ENCODE peak calls at places on chromosomes 2 and 18, in nine cellular contexts. One of them, this sample, is unnamed. For H3K4me1 and H3K36me3, the result is how much of the 10 kb centered on the place peaks cover.

GRCh38 chr18:2979027-2979570 is 33.8 kb downstream of the LPIN2 start:
- DNase-seq in HCT116: no peak
- DNase-seq in uterus: no peak
- DNase-seq in CD8-positive, alpha-beta memory T cell: no peak
- DNase-seq in GM23248: peak
- DNase-seq in upper lobe of right lung: no peak
- DNase-seq in aorta: no peak
- DNase-seq in MM.1S: no peak
- DNase-seq in K562: no peak
- DNase-seq in this sample: no peak

GRCh38 chr2:43082111-43082877 is 144.1 kb downstream of the ZFP36L2 start:
- DNase-seq in HCT116: no peak
- DNase-seq in uterus: peak
- DNase-seq in CD8-positive, alpha-beta memory T cell: no peak
- DNase-seq in GM23248: peak
- DNase-seq in upper lobe of right lung: no peak
- DNase-seq in aorta: no peak
- DNase-seq in MM.1S: no peak
- DNase-seq in K562: no peak
- DNase-seq in this sample: no peak

GRCh38 chr2:163768881-163769681 is 33.3 kb upstream of the FIGN start:
- DNase-seq in HCT116: no peak
- DNase-seq in uterus: no peak
- DNase-seq in CD8-positive, alpha-beta memory T cell: no peak
- DNase-seq in GM23248: no peak
- DNase-seq in upper lobe of right lung: no peak
- DNase-seq in aorta: no peak
- DNase-seq in MM.1S: no peak
- DNase-seq in K562: no peak
- DNase-seq in this sample: no peak

GRCh38 chr2:132876745-132877391 is 206.9 kb upstream of the LYPD1 start:
- DNase-seq in HCT116: no peak
- DNase-seq in uterus: no peak
- DNase-seq in CD8-positive, alpha-beta memory T cell: no peak
- DNase-seq in GM23248: no peak
- DNase-seq in upper lobe of right lung: no peak
- DNase-seq in aorta: no peak
- DNase-seq in MM.1S: no peak
- DNase-seq in K562: no peak
- DNase-seq in this sample: no peak

GRCh38 chr2:232292395-232293154 is 86.0 kb upstream of the ALPP start:
- DNase-seq in HCT116: peak
- DNase-seq in uterus: no peak
- DNase-seq in CD8-positive, alpha-beta memory T cell: no peak
- DNase-seq in GM23248: peak
- DNase-seq in upper lobe of right lung: no peak
- DNase-seq in aorta: peak
- DNase-seq in MM.1S: peak
- DNase-seq in K562: peak
- DNase-seq in this sample: peak

GRCh38 chr2:13819896-13820295 is 812.6 kb upstream of the LRATD1 start:
- DNase-seq in HCT116: no peak
- DNase-seq in uterus: no peak
- DNase-seq in CD8-positive, alpha-beta memory T cell: no peak
- DNase-seq in GM23248: peak
- DNase-seq in upper lobe of right lung: no peak
- DNase-seq in aorta: no peak
- DNase-seq in MM.1S: no peak
- DNase-seq in K562: no peak
- DNase-seq in this sample: no peak

GRCh38 chr18:79772865-79773696 is 24.7 kb upstream of the KCNG2 start:
- DNase-seq in HCT116: no peak
- DNase-seq in uterus: no peak
- DNase-seq in CD8-positive, alpha-beta memory T cell: no peak
- DNase-seq in GM23248: no peak
- DNase-seq in upper lobe of right lung: peak
- DNase-seq in aorta: peak
- DNase-seq in MM.1S: no peak
- DNase-seq in K562: no peak
- DNase-seq in this sample: no peak

GRCh38 chr2:109134741-109135571 is 6.0 kb downstream of the SH3RF3 start:
- DNase-seq in HCT116: no peak
- DNase-seq in uterus: no peak
- DNase-seq in CD8-positive, alpha-beta memory T cell: no peak
- DNase-seq in GM23248: no peak
- DNase-seq in upper lobe of right lung: no peak
- DNase-seq in aorta: no peak
- DNase-seq in MM.1S: peak
- DNase-seq in K562: no peak
- DNase-seq in this sample: no peak

GRCh38 chr18:65988972-65989371 is 238.2 kb downstream of the CDH7 start:
- DNase-seq in HCT116: no peak
- DNase-seq in uterus: no peak
- DNase-seq in CD8-positive, alpha-beta memory T cell: no peak
- DNase-seq in GM23248: no peak
- DNase-seq in upper lobe of right lung: no peak
- DNase-seq in aorta: no peak
- DNase-seq in MM.1S: no peak
- DNase-seq in K562: no peak
- DNase-seq in this sample: no peak

GRCh38 chr2:6310186-6310909 is 555.4 kb downstream of the CMPK2 start:
- DNase-seq in HCT116: no peak
- DNase-seq in uterus: no peak
- DNase-seq in CD8-positive, alpha-beta memory T cell: no peak
- DNase-seq in GM23248: no peak
- DNase-seq in upper lobe of right lung: no peak
- DNase-seq in aorta: no peak
- DNase-seq in MM.1S: no peak
- DNase-seq in K562: no peak
- DNase-seq in this sample: no peak

GRCh38 chr2:105396254-105397024 is 2.4 kb downstream of the FHL2 start:
- DNase-seq in HCT116: peak
- DNase-seq in uterus: peak
- DNase-seq in CD8-positive, alpha-beta memory T cell: no peak
- DNase-seq in GM23248: peak
- DNase-seq in upper lobe of right lung: no peak
- DNase-seq in aorta: peak
- DNase-seq in MM.1S: no peak
- DNase-seq in K562: peak
- DNase-seq in this sample: no peak

GRCh38 chr2:227297052-227297451 is 28.0 kb upstream of the MFF start:
- DNase-seq in HCT116: no peak
- DNase-seq in uterus: no peak
- DNase-seq in CD8-positive, alpha-beta memory T cell: no peak
- DNase-seq in GM23248: no peak
- DNase-seq in upper lobe of right lung: no peak
- DNase-seq in aorta: no peak
- DNase-seq in MM.1S: no peak
- DNase-seq in K562: no peak
- DNase-seq in this sample: no peak

GRCh38 chr2:231361701-231362588 is 33.6 kb upstream of the B3GNT7 start:
- DNase-seq in HCT116: no peak
- DNase-seq in uterus: no peak
- DNase-seq in CD8-positive, alpha-beta memory T cell: no peak
- DNase-seq in GM23248: no peak
- DNase-seq in upper lobe of right lung: peak
- DNase-seq in aorta: no peak
- DNase-seq in MM.1S: no peak
- DNase-seq in K562: peak
- DNase-seq in this sample: no peak

GRCh38 chr18:78936251-78937005 is 43.2 kb upstream of the SALL3 start:
- DNase-seq in HCT116: no peak
- DNase-seq in uterus: no peak
- DNase-seq in CD8-positive, alpha-beta memory T cell: no peak
- DNase-seq in GM23248: no peak
- DNase-seq in upper lobe of right lung: no peak
- DNase-seq in aorta: no peak
- DNase-seq in MM.1S: no peak
- DNase-seq in K562: no peak
- DNase-seq in this sample: no peak

GRCh38 chr2:96146151-96146880 is 1.1 kb upstream of the DUSP2 start:
- DNase-seq in HCT116: no peak
- DNase-seq in uterus: peak
- DNase-seq in CD8-positive, alpha-beta memory T cell: peak
- DNase-seq in GM23248: no peak
- DNase-seq in upper lobe of right lung: peak
- DNase-seq in aorta: peak
- DNase-seq in MM.1S: peak
- DNase-seq in K562: peak
- DNase-seq in this sample: no peak

DNA sequence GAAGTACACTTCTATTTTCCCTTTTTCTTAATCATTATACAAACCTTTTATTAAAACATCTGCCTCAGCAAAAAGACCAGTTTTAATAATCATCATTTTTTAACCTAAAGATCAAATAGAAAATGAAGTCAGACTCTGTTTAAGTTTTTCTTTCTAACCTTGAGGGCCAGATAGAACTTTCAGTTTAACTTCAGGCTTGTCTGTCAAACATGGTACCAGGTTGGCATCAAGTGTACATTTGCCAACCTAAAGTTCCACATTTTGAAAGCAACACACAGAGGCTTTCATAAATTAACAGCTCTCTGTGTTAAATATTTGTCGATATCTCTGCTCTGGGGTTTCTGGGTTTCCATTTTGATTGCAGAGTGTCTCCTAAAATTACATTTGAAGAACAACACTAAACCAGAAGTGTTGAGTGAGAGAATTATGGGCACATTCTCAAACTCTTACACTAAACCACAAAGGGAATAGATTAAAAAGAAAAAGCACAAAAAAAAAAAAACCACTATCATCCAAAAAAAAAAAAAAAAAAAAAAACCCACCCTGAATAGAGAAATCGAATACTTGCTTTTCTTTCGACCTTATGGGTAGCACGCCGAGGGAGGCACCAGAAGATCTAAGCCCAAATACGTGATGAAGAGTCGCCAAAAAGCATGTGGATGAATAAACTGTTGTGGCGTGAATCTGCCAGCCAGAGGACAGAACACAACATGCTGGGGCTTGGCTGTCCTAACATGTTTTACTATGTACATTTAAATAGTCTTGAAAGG is 166.2 kb downstream of the TCF4 start:
- DNase-seq in HCT116: no peak
- DNase-seq in uterus: peak
- DNase-seq in CD8-positive, alpha-beta memory T cell: no peak
- DNase-seq in GM23248: peak
- DNase-seq in upper lobe of right lung: no peak
- DNase-seq in aorta: no peak
- DNase-seq in MM.1S: no peak
- DNase-seq in K562: no peak
- DNase-seq in this sample: no peak
- H3K27ac ChIP-seq in HCT116: no peak
- H3K27ac ChIP-seq in uterus: peak
- H3K27ac ChIP-seq in CD8-positive, alpha-beta memory T cell: no peak
- H3K27ac ChIP-seq in GM23248: peak
- H3K27ac ChIP-seq in upper lobe of right lung: peak
- H3K27ac ChIP-seq in aorta: no peak
- H3K27ac ChIP-seq in MM.1S: no peak
- H3K27ac ChIP-seq in K562: no peak
- H3K27ac ChIP-seq in this sample: no peak

DNA sequence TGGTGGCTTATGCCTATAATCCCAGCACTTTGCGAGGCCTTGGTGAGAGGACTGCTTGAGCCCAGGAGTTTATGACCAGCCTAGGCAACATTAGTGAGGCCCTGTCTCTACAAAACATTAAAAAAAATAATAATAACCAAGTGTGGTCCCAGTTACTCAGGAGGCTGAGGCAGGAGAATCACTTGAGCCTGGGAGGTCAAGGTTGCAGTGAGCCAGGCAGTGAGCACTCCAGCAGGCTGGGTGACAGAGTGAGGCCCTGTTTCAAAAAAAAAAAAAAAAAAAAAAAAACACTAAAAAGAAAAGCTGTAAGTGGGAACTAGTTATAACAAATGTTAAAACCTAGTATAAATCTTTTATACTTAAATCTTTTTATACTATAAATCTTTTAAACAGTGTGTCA is 146.2 kb upstream of the ITGA4 start:
- DNase-seq in HCT116: no peak
- DNase-seq in uterus: no peak
- DNase-seq in CD8-positive, alpha-beta memory T cell: no peak
- DNase-seq in GM23248: no peak
- DNase-seq in upper lobe of right lung: no peak
- DNase-seq in aorta: no peak
- DNase-seq in MM.1S: peak
- DNase-seq in K562: no peak
- DNase-seq in this sample: no peak
- H3K4me1 ChIP-seq in HCT116: under half
- H3K4me1 ChIP-seq in uterus: under half
- H3K4me1 ChIP-seq in CD8-positive, alpha-beta memory T cell: half or more
- H3K4me1 ChIP-seq in GM23248: under half
- H3K4me1 ChIP-seq in upper lobe of right lung: under half
- H3K4me1 ChIP-seq in aorta: under half
- H3K4me1 ChIP-seq in MM.1S: half or more
- H3K4me1 ChIP-seq in K562: under half
- H3K4me1 ChIP-seq in this sample: under half

GRCh38 chr2:241228081-241228859 is 39.8 kb downstream of the ANO7 start:
- DNase-seq in HCT116: no peak
- DNase-seq in uterus: no peak
- DNase-seq in CD8-positive, alpha-beta memory T cell: no peak
- DNase-seq in GM23248: peak
- DNase-seq in upper lobe of right lung: no peak
- DNase-seq in aorta: peak
- DNase-seq in MM.1S: no peak
- DNase-seq in K562: peak
- DNase-seq in this sample: no peak
- H3K36me3 ChIP-seq in HCT116: under half
- H3K36me3 ChIP-seq in uterus: under half
- H3K36me3 ChIP-seq in CD8-positive, alpha-beta memory T cell: under half
- H3K36me3 ChIP-seq in GM23248: under half
- H3K36me3 ChIP-seq in upper lobe of right lung: half or more
- H3K36me3 ChIP-seq in aorta: under half
- H3K36me3 ChIP-seq in MM.1S: under half
- H3K36me3 ChIP-seq in K562: half or more
- H3K36me3 ChIP-seq in this sample: under half

GRCh38 chr2:212863185-212863588 is 288.2 kb downstream of the IKZF2 start:
- DNase-seq in HCT116: peak
- DNase-seq in uterus: no peak
- DNase-seq in CD8-positive, alpha-beta memory T cell: no peak
- DNase-seq in GM23248: peak
- DNase-seq in upper lobe of right lung: peak
- DNase-seq in aorta: no peak
- DNase-seq in MM.1S: peak
- DNase-seq in K562: no peak
- DNase-seq in this sample: peak

GRCh38 chr2:212864186-212864585 is 287.2 kb downstream of the IKZF2 start:
- DNase-seq in HCT116: no peak
- DNase-seq in uterus: no peak
- DNase-seq in CD8-positive, alpha-beta memory T cell: no peak
- DNase-seq in GM23248: no peak
- DNase-seq in upper lobe of right lung: no peak
- DNase-seq in aorta: no peak
- DNase-seq in MM.1S: no peak
- DNase-seq in K562: no peak
- DNase-seq in this sample: no peak

GRCh38 chr2:212854766-212855165 is 296.6 kb downstream of the IKZF2 start:
- DNase-seq in HCT116: no peak
- DNase-seq in uterus: no peak
- DNase-seq in CD8-positive, alpha-beta memory T cell: no peak
- DNase-seq in GM23248: no peak
- DNase-seq in upper lobe of right lung: no peak
- DNase-seq in aorta: no peak
- DNase-seq in MM.1S: no peak
- DNase-seq in K562: no peak
- DNase-seq in this sample: no peak

GRCh38 chr2:212854116-212854515 is 297.3 kb downstream of the IKZF2 start:
- DNase-seq in HCT116: no peak
- DNase-seq in uterus: no peak
- DNase-seq in CD8-positive, alpha-beta memory T cell: no peak
- DNase-seq in GM23248: no peak
- DNase-seq in upper lobe of right lung: no peak
- DNase-seq in aorta: no peak
- DNase-seq in MM.1S: no peak
- DNase-seq in K562: no peak
- DNase-seq in this sample: no peak

GRCh38 chr2:212858496-212858895 is 292.9 kb downstream of the IKZF2 start:
- DNase-seq in HCT116: no peak
- DNase-seq in uterus: no peak
- DNase-seq in CD8-positive, alpha-beta memory T cell: no peak
- DNase-seq in GM23248: peak
- DNase-seq in upper lobe of right lung: no peak
- DNase-seq in aorta: no peak
- DNase-seq in MM.1S: no peak
- DNase-seq in K562: no peak
- DNase-seq in this sample: no peak
- H3K27ac ChIP-seq in HCT116: no peak
- H3K27ac ChIP-seq in uterus: no peak
- H3K27ac ChIP-seq in CD8-positive, alpha-beta memory T cell: no peak
- H3K27ac ChIP-seq in GM23248: no peak
- H3K27ac ChIP-seq in upper lobe of right lung: no peak
- H3K27ac ChIP-seq in aorta: no peak
- H3K27ac ChIP-seq in MM.1S: no peak
- H3K27ac ChIP-seq in K562: no peak
- H3K27ac ChIP-seq in this sample: no peak

This sample was measured in iPS DF 6.9.